ENCODE peak calls at places on chromosomes 4 and X, in ten cellular contexts. F is transverse colon, E is endothelial cell of umbilical vein, X is stomach, A is heart left ventricle, C is Peyer's patch, H is upper lobe of left lung, L is body of pancreas, W is testis, B is esophagus squamous epithelium. U is an unnamed sample.

GRCh38 chr4:9936128-9936644 is 85.1 kb downstream of the SLC2A9 start:
- DNase-seq in F (no peak), E (no peak), X (no peak), A (no peak), C (no peak), H (no peak), L (no peak), W (no peak), B (no peak), U (no peak)

GRCh38 chr4:98728433-98728832 is 70.0 kb upstream of the TSPAN5 start:
- DNase-seq in F (no peak), E (peak; percentile 96), X (no peak), A (peak; percentile 28), C (no peak), H (no peak), L (no peak), W (no peak), B (no peak), U (no peak)

GRCh38 chrX:68462197-68462596 is 28.9 kb upstream of the OPHN1 start:
- DNase-seq in F (no peak), E (peak; percentile 14), X (no peak), A (no peak), C (no peak), H (no peak), L (no peak), W (no peak), B (no peak), U (no peak)

GRCh38 chrX:46957299-46957698 is 45.1 kb downstream of the JADE3 start:
- DNase-seq in F (no peak), E (peak; percentile 8), X (no peak), A (no peak), C (no peak), H (no peak), L (no peak), W (no peak), B (no peak), U (no peak)

GRCh38 chr4:123939621-123940020 is 543.0 kb downstream of the SPRY1 start:
- DNase-seq in F (no peak), E (peak; percentile 86), X (no peak), A (no peak), C (no peak), H (no peak), L (no peak), W (no peak), B (no peak), U (no peak)

GRCh38 chrX:150935466-150935865 is 37.0 kb upstream of the CD99L2 start:
- DNase-seq in F (no peak), E (no peak), X (no peak), A (no peak), C (no peak), H (no peak), L (no peak), W (no peak), B (no peak), U (no peak)

GRCh38 chr4:163694385-163694784 is 199.9 kb downstream of the TMA16 start:
- DNase-seq in F (no peak), E (no peak), X (no peak), A (no peak), C (no peak), H (no peak), L (no peak), W (no peak), B (no peak), U (no peak)

GRCh38 chr4:6769984-6770420 is 12.5 kb upstream of the KIAA0232 start:
- DNase-seq in F (no peak), E (no peak), X (no peak), A (no peak), C (no peak), H (no peak), L (no peak), W (no peak), B (no peak), U (no peak)

GRCh38 chr4:94947681-94948108 is 189.9 kb downstream of the BMPR1B start:
- DNase-seq in F (no peak), E (no peak), X (no peak), A (no peak), C (no peak), H (no peak), L (no peak), W (no peak), B (no peak), U (no peak)

GRCh38 chr4:123106741-123107140 is 184.3 kb upstream of the NUDT6 start:
- DNase-seq in F (no peak), E (no peak), X (no peak), A (no peak), C (no peak), H (no peak), L (no peak), W (no peak), B (no peak), U (no peak)

GRCh38 chrX:5857232-5857631 is 371.4 kb downstream of the NLGN4X start:
- DNase-seq in F (no peak), E (no peak), X (no peak), A (no peak), C (no peak), H (no peak), L (no peak), W (no peak), B (no peak), U (no peak)

DNA sequence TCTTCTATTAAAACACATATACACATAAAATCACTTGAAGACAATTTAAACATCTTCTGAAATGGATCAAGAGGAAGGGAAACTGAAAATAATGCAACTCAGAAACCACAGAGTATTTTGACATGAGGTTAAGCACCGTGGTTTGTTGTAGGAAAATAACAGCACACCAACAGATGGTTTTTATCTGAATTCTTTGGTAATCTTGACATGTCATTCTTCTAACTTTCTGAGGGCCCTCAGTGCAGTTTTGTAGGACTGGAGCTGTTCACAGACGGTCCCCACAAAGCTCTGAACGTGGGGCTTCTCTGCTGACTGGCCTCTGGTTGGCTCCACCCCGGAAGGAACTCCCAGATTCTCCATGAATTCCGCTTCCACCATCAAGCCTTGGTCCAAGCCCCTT is 16.0 kb upstream of the TLR8 start:
- DNase-seq in F (no peak), E (no peak), X (no peak), A (no peak), C (no peak), H (no peak), L (no peak), W (no peak), B (no peak), U (no peak)
- TF ChIP-seq POLR2A in F (no peak), E (no peak), X (no peak), A (no peak), C (no peak), H (no peak), L (no peak), W (no peak), B (no peak), U (no peak)

DNA sequence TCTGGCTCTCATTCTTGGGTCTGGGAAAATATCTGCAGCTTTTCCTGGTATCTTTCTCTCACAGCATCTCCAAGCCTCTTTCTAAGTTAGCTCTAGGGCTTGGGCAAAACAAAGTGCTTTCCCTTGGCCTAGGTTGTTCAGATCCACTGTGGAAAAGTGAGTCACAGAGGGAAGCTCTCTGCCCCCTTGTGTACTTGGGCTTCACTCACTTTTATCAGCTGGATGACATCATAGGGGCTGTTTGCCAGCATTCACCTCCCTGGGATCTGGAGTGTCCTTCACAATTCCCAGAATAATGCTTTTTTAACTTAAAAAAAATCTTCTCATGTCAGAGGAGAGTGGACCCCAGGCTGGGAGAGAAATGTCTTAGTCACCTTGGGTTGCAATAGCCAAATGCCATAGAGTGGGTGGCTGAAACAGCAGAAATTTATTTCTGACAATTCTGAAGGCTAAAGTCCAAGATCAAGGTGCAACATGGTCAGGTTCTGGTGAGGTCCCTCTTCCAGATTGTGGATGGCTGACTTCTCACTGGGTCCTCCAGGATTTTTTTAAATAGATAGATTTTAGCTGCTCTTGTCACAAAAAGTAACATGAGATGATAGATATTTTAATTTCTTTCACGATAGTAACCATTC is 247.8 kb downstream of the SH2D1A start:
- DNase-seq in F (no peak), E (no peak), X (no peak), A (peak; percentile 20), C (no peak), H (no peak), L (no peak), W (peak; percentile 15), B (no peak), U (no peak)
- TF ChIP-seq CTCF in F (no peak), E (no peak), X (no peak), A (no peak), C (no peak), H (no peak), L (no peak), W (no peak), B (no peak), U (no peak)

GRCh38 chr4:3075652-3075981 is 1.1 kb downstream of the HTT start:
- DNase-seq in F (no peak), E (no peak), X (no peak), A (no peak), C (no peak), H (no peak), L (no peak), W (no peak), B (no peak), U (no peak)

GRCh38 chr4:3073158-3074077 is 920 bp downstream of the HTT-AS start:
- DNase-seq in F (no peak), E (no peak), X (no peak), A (peak; percentile 49), C (no peak), H (no peak), L (no peak), W (no peak), B (no peak), U (no peak)

GRCh38 chr4:3071811-3072210 is 2.5 kb downstream of the HTT-AS start:
- DNase-seq in F (no peak), E (no peak), X (no peak), A (no peak), C (no peak), H (no peak), L (no peak), W (no peak), B (no peak), U (no peak)

GRCh38 chr4:3074846-3075651 is 568 bp downstream of the HTT start:
- DNase-seq in F (peak; percentile 64), E (peak; percentile 85), X (peak; percentile 42), A (peak; percentile 67), C (peak; percentile 64), H (peak; percentile 86), L (peak; percentile 68), W (peak; percentile 86), B (no peak), U (peak; percentile 57)

GRCh38 chr4:3074078-3074845 is at the start of the genes HTT and HTT-AS:
- DNase-seq in F (peak; percentile 99), E (peak; percentile 97), X (peak; percentile 98), A (peak; percentile 98), C (peak; percentile 99), H (peak; percentile 97), L (peak; percentile 96), W (peak; percentile 97), B (peak; percentile 91), U (peak; percentile 96)
- TF ChIP-seq POLR2A in F (peak; percentile 84), E (peak; percentile 70), X (no peak), A (peak; percentile 73), C (peak; percentile 83), H (peak; percentile 59), L (peak; percentile 78), W (peak; percentile 55), B (peak; percentile 74), U (peak; percentile 47)

DNA sequence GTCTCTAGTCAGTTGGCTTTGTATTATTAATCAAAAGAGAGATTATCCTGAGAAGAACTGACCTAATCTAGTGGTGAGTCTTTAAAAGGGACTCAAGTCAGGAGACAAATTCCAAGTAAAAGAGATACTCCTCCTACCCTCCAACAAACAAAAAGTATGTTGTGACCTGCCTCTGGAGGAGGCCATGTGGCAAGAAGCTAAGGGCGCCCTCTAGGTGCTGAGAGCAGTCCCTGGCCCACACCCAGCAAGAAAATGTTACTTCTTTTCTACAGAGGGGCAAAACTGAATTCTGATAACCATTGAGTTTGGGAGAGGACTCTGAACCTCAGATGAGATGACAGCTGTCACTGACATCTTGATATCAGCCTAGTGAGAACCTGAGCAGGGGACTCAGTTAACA is 953.6 kb upstream of the AGA start:
- DNase-seq in F (no peak), E (no peak), X (no peak), A (no peak), C (no peak), H (no peak), L (no peak), W (no peak), B (no peak), U (no peak)
- TF ChIP-seq CTCF in F (peak; percentile 29), E (no peak), X (no peak), A (no peak), C (no peak), H (no peak), L (no peak), W (no peak), B (no peak), U (no peak)